ENCODE peak calls at places on chromosomes 11 and 22, in ten cellular contexts. Q is OCI-LY7, F is mammary epithelial cell, A is HCT116, H is fibroblast of lung, V is GM23338, Y is IMR-90, D is SK-N-SH, C is PC-3, K is GM23248. P is an unnamed sample. For H3K36me3 and H4K20me1, the result is how much of the 10 kb centered on the place peaks cover.

GRCh38 chr11:113626736-113627135 is 79.4 kb downstream of the TMPRSS5 start:
- DNase-seq in Y (no peak), H (no peak), D (no peak), V (no peak), C (no peak), A (no peak), K (peak), Q (no peak), F (no peak), P (no peak)

GRCh38 chr11:73236879-73237278 is 18.8 kb downstream of the P2RY2 start:
- DNase-seq in F (peak), Q (peak), V (peak), K (peak), Y (peak), C (peak), A (peak), D (peak), H (peak), P (no peak)

GRCh38 chr22:38305481-38306448 is 11.5 kb downstream of the CSNK1E start:
- DNase-seq in D (no peak), V (peak), C (no peak), F (peak), A (no peak), Y (peak), Q (peak), K (peak), H (peak), P (peak)

GRCh38 chr22:47195676-47196492 is 433.4 kb downstream of the TBC1D22A start:
- DNase-seq in K (no peak), D (peak), A (no peak), V (no peak), Q (no peak), F (no peak), Y (no peak), C (peak), H (peak), P (no peak)

GRCh38 chr22:23683545-23683944 is 7.3 kb upstream of the RGL4 start:
- DNase-seq in D (no peak), F (no peak), K (no peak), H (no peak), C (no peak), Y (no peak), Q (no peak), A (no peak), V (no peak), P (no peak)

GRCh38 chr11:43396617-43397016 is 37.9 kb downstream of the TTC17 start:
- DNase-seq in D (no peak), K (no peak), V (peak), Q (no peak), Y (no peak), H (no peak), F (no peak), A (no peak), C (peak), P (no peak)

GRCh38 chr22:43409800-43410199 is 2.0 kb upstream of the MPPED1 start:
- DNase-seq in C (no peak), K (no peak), Q (no peak), H (no peak), F (no peak), A (no peak), Y (no peak), D (no peak), V (no peak), P (no peak)

GRCh38 chr11:60500276-60500935 is 7.8 kb downstream of the MS4A12 start:
- DNase-seq in F (no peak), Y (no peak), Q (no peak), K (peak), C (no peak), H (no peak), V (peak), A (no peak), D (no peak), P (no peak)

GRCh38 chr11:112013501-112014164 is 11.6 kb upstream of the DLAT start:
- DNase-seq in K (no peak), A (no peak), Y (no peak), C (peak), V (no peak), D (no peak), Q (no peak), F (peak), H (no peak), P (no peak)

GRCh38 chr11:124943242-124943641 is 7.4 kb upstream of the HEPACAM start:
- DNase-seq in Y (no peak), K (no peak), A (no peak), Q (no peak), V (no peak), H (no peak), D (no peak), C (no peak), F (no peak), P (no peak)

GRCh38 chr11:128473631-128474030 is 113.7 kb downstream of the ETS1 start:
- DNase-seq in D (no peak), Q (peak), K (peak), V (no peak), A (no peak), H (no peak), C (no peak), Y (no peak), F (no peak), P (no peak)

GRCh38 chr11:125274309-125274708 is 109.8 kb downstream of the PKNOX2 start:
- DNase-seq in C (no peak), D (no peak), A (no peak), K (no peak), F (no peak), Q (no peak), V (no peak), Y (no peak), H (no peak), P (no peak)

GRCh38 chr11:130106381-130106780 is 36.7 kb downstream of the APLP2 start:
- DNase-seq in A (no peak), Y (no peak), C (no peak), K (no peak), D (no peak), Q (no peak), H (no peak), V (no peak), F (no peak), P (no peak)

GRCh38 chr11:23509023-23509422 is 648.7 kb upstream of the CCDC179 start:
- DNase-seq in D (no peak), F (peak), Q (no peak), V (no peak), K (peak), Y (peak), H (peak), A (no peak), C (peak), P (peak)

GRCh38 chr11:130849215-130849568 is 67.1 kb downstream of the SNX19 start:
- DNase-seq in A (no peak), V (no peak), F (peak), K (peak), H (peak), D (no peak), C (peak), Q (no peak), Y (peak), P (peak)

GRCh38 chr11:118277312-118277711 is 13.2 kb upstream of the MPZL2 start:
- DNase-seq in F (peak), H (no peak), A (peak), C (peak), Q (peak), Y (peak), D (no peak), V (peak), K (peak), P (peak)

GRCh38 chr11:131301306-131301705 is 69.1 kb upstream of the NTM start:
- DNase-seq in F (no peak), K (no peak), C (no peak), D (no peak), Y (no peak), V (no peak), A (no peak), Q (no peak), H (no peak), P (no peak)

GRCh38 chr11:13963169-13963948 is 836 bp downstream of the SPON1 start:
- DNase-seq in A (no peak), K (peak), F (no peak), Y (peak), Q (no peak), C (no peak), D (peak), H (peak), V (peak), P (peak)
- H3K27ac ChIP-seq in A (no peak), K (no peak), F (no peak), Y (no peak), Q (no peak), C (no peak), D (no peak), H (no peak), V (no peak), P (no peak)

GRCh38 chr11:12251651-12252560 is 125.5 kb upstream of the PARVA start:
- DNase-seq in D (no peak), H (no peak), V (peak), F (no peak), C (no peak), A (no peak), Y (no peak), Q (no peak), K (no peak), P (no peak)
- H3K36me3 ChIP-seq in D (under half), H (under half), V (under half), F (under half), C (under half), A (under half), Y (under half), Q (under half), K (under half), P (half or more)

GRCh38 chr22:20116951-20117645 is at the start of gene TRMT2A:
- DNase-seq in C (peak), V (peak), Y (peak), A (peak), D (peak), K (peak), H (peak), Q (peak), F (peak), P (peak)
- H4K20me1 ChIP-seq in C (under half), V (under half), Y (under half), A (under half), D (under half), K (under half), H (under half), Q (under half), F (under half), P (under half)

GRCh38 chr11:16817321-16817720 is 78.9 kb downstream of the C11orf58 start:
- DNase-seq in Y (no peak), C (no peak), D (no peak), K (no peak), H (no peak), V (no peak), F (no peak), Q (no peak), A (no peak), P (no peak)
- H3K27ac ChIP-seq in Y (no peak), C (no peak), D (no peak), K (no peak), H (no peak), V (no peak), F (no peak), Q (no peak), A (no peak), P (no peak)